ENCODE peak calls at places on chromosomes 3 and 15, in ten cellular contexts. One of them, this sample, is unnamed.

GRCh38 chr15:77543159-77543882 is 89.4 kb downstream of the LINGO1 start:
- DNase-seq in CD4-positive, alpha-beta T cell: peak
- DNase-seq in ovary: peak
- DNase-seq in hypothalamus: peak
- DNase-seq in HT1080: peak
- DNase-seq in ecto neural progenitor cell: peak
- DNase-seq in HEK293T: peak
- DNase-seq in NAMALWA: peak
- DNase-seq in EL: peak
- DNase-seq in AML-193: peak
- DNase-seq in this sample: peak

GRCh38 chr3:46585799-46586693 is 19.9 kb upstream of the LRRC2 start:
- DNase-seq in NAMALWA: no peak
- DNase-seq in CD4-positive, alpha-beta T cell: no peak
- DNase-seq in HT1080: no peak
- DNase-seq in HEK293T: no peak
- DNase-seq in ovary: no peak
- DNase-seq in AML-193: no peak
- DNase-seq in hypothalamus: no peak
- DNase-seq in ecto neural progenitor cell: no peak
- DNase-seq in EL: no peak
- DNase-seq in this sample: no peak

GRCh38 chr3:17287006-17287689 is 402.4 kb downstream of the PLCL2 start:
- DNase-seq in CD4-positive, alpha-beta T cell: no peak
- DNase-seq in EL: no peak
- DNase-seq in HT1080: no peak
- DNase-seq in HEK293T: no peak
- DNase-seq in AML-193: no peak
- DNase-seq in NAMALWA: no peak
- DNase-seq in hypothalamus: no peak
- DNase-seq in ecto neural progenitor cell: no peak
- DNase-seq in ovary: no peak
- DNase-seq in this sample: no peak

GRCh38 chr3:54663558-54664114 is 264.2 kb downstream of the LRTM1 start:
- DNase-seq in ovary: no peak
- DNase-seq in NAMALWA: no peak
- DNase-seq in CD4-positive, alpha-beta T cell: no peak
- DNase-seq in HT1080: no peak
- DNase-seq in hypothalamus: no peak
- DNase-seq in AML-193: no peak
- DNase-seq in EL: no peak
- DNase-seq in HEK293T: no peak
- DNase-seq in ecto neural progenitor cell: no peak
- DNase-seq in this sample: no peak

GRCh38 chr3:123099331-123100191 is 32.7 kb downstream of the PDIA5 start:
- DNase-seq in EL: no peak
- DNase-seq in NAMALWA: no peak
- DNase-seq in ovary: no peak
- DNase-seq in AML-193: no peak
- DNase-seq in HEK293T: no peak
- DNase-seq in hypothalamus: no peak
- DNase-seq in ecto neural progenitor cell: no peak
- DNase-seq in HT1080: no peak
- DNase-seq in CD4-positive, alpha-beta T cell: no peak
- DNase-seq in this sample: no peak

GRCh38 chr3:49465269-49466034 is 4.6 kb upstream of the DAG1 start:
- DNase-seq in hypothalamus: no peak
- DNase-seq in EL: no peak
- DNase-seq in HEK293T: no peak
- DNase-seq in HT1080: no peak
- DNase-seq in ovary: no peak
- DNase-seq in CD4-positive, alpha-beta T cell: no peak
- DNase-seq in NAMALWA: no peak
- DNase-seq in ecto neural progenitor cell: peak
- DNase-seq in AML-193: no peak
- DNase-seq in this sample: no peak

GRCh38 chr3:52234516-52235447 is 4.2 kb downstream of the TWF2 start:
- DNase-seq in EL: no peak
- DNase-seq in NAMALWA: no peak
- DNase-seq in HT1080: no peak
- DNase-seq in AML-193: no peak
- DNase-seq in ovary: peak
- DNase-seq in CD4-positive, alpha-beta T cell: no peak
- DNase-seq in hypothalamus: no peak
- DNase-seq in HEK293T: no peak
- DNase-seq in ecto neural progenitor cell: peak
- DNase-seq in this sample: no peak

GRCh38 chr3:58487140-58487886 is 4.6 kb upstream of the KCTD6 start:
- DNase-seq in hypothalamus: no peak
- DNase-seq in HT1080: peak
- DNase-seq in EL: peak
- DNase-seq in NAMALWA: no peak
- DNase-seq in ovary: no peak
- DNase-seq in CD4-positive, alpha-beta T cell: no peak
- DNase-seq in ecto neural progenitor cell: no peak
- DNase-seq in AML-193: no peak
- DNase-seq in HEK293T: no peak
- DNase-seq in this sample: no peak

GRCh38 chr15:97456541-97456940 is 504.0 kb upstream of the ARRDC4 start:
- DNase-seq in ecto neural progenitor cell: no peak
- DNase-seq in EL: no peak
- DNase-seq in HT1080: no peak
- DNase-seq in ovary: no peak
- DNase-seq in hypothalamus: no peak
- DNase-seq in CD4-positive, alpha-beta T cell: no peak
- DNase-seq in HEK293T: no peak
- DNase-seq in NAMALWA: no peak
- DNase-seq in AML-193: no peak
- DNase-seq in this sample: no peak

GRCh38 chr15:77024273-77025065 is 29.5 kb downstream of the PSTPIP1 start:
- DNase-seq in CD4-positive, alpha-beta T cell: peak
- DNase-seq in ecto neural progenitor cell: peak
- DNase-seq in NAMALWA: peak
- DNase-seq in HEK293T: peak
- DNase-seq in AML-193: no peak
- DNase-seq in hypothalamus: peak
- DNase-seq in HT1080: peak
- DNase-seq in EL: peak
- DNase-seq in ovary: peak
- DNase-seq in this sample: peak

This sample was measured in activated T-helper 2 cell treated with anti-CD3 and anti-CD28 coated beads, Interferon-gamma antibody, Interleukin-2, Interleukin-4, amounts not matched to agents 10 μg/mL and 5 μg/mL and 100 μg/mL, durations not matched to agents 14 hours and 24 hours and 36 hours.